ENCODE peak calls at places on chromosomes 6 and 20, in five cellular contexts. One of them, this sample, is unnamed.

GRCh38 chr20:32966382-32966781 is 37.9 kb downstream of the SUN5 start:
- DNase-seq in prostate gland: no peak
- DNase-seq in stomach: peak; percentile 18
- DNase-seq in breast epithelium: no peak
- DNase-seq in HCT116: no peak
- DNase-seq in this sample: no peak

GRCh38 chr6:138818496-138819194 is 22.8 kb downstream of the ECT2L start:
- DNase-seq in prostate gland: no peak
- DNase-seq in stomach: no peak
- DNase-seq in breast epithelium: no peak
- DNase-seq in HCT116: no peak
- DNase-seq in this sample: no peak

GRCh38 chr20:19659468-19659867 is 98.6 kb upstream of the RIN2 start:
- DNase-seq in prostate gland: no peak
- DNase-seq in stomach: no peak
- DNase-seq in breast epithelium: no peak
- DNase-seq in HCT116: no peak
- DNase-seq in this sample: no peak

GRCh38 chr6:163608060-163608752 is 193.7 kb downstream of the QKI start:
- DNase-seq in prostate gland: no peak
- DNase-seq in stomach: no peak
- DNase-seq in breast epithelium: no peak
- DNase-seq in HCT116: no peak
- DNase-seq in this sample: no peak

GRCh38 chr6:55941713-55942112 is 66.3 kb upstream of the BMP5 start:
- DNase-seq in prostate gland: no peak
- DNase-seq in stomach: no peak
- DNase-seq in breast epithelium: no peak
- DNase-seq in HCT116: no peak
- DNase-seq in this sample: no peak

GRCh38 chr20:58963060-58963584 is 17.9 kb upstream of the NELFCD start:
- DNase-seq in prostate gland: no peak
- DNase-seq in stomach: no peak
- DNase-seq in breast epithelium: no peak
- DNase-seq in HCT116: no peak
- DNase-seq in this sample: no peak

GRCh38 chr6:57324538-57324937 is 7.1 kb downstream of the PRIM2 start:
- DNase-seq in prostate gland: no peak
- DNase-seq in stomach: no peak
- DNase-seq in breast epithelium: no peak
- DNase-seq in HCT116: no peak
- DNase-seq in this sample: no peak

GRCh38 chr20:14616003-14616402 is 278.6 kb upstream of the FLRT3 start:
- DNase-seq in prostate gland: no peak
- DNase-seq in stomach: no peak
- DNase-seq in breast epithelium: no peak
- DNase-seq in HCT116: no peak
- DNase-seq in this sample: no peak

GRCh38 chr6:18177566-18177965 is 22.3 kb downstream of the KDM1B start:
- DNase-seq in prostate gland: no peak
- DNase-seq in stomach: no peak
- DNase-seq in breast epithelium: no peak
- DNase-seq in HCT116: no peak
- DNase-seq in this sample: peak; percentile 42

GRCh38 chr20:36538026-36538764 is 3.1 kb upstream of the MYL9 start:
- DNase-seq in prostate gland: no peak
- DNase-seq in stomach: no peak
- DNase-seq in breast epithelium: no peak
- DNase-seq in HCT116: no peak
- DNase-seq in this sample: no peak

GRCh38 chr6:129679758-129680157 is 30.2 kb downstream of the ARHGAP18 start:
- DNase-seq in prostate gland: no peak
- DNase-seq in stomach: no peak
- DNase-seq in breast epithelium: no peak
- DNase-seq in HCT116: no peak
- DNase-seq in this sample: no peak

GRCh38 chr6:10779076-10779475 is 31.5 kb downstream of the TMEM14B start:
- DNase-seq in prostate gland: no peak
- DNase-seq in stomach: no peak
- DNase-seq in breast epithelium: no peak
- DNase-seq in HCT116: no peak
- DNase-seq in this sample: no peak

GRCh38 chr6:41586564-41586963 is 40.4 kb downstream of the FOXP4 start:
- DNase-seq in prostate gland: no peak
- DNase-seq in stomach: no peak
- DNase-seq in breast epithelium: no peak
- DNase-seq in HCT116: no peak
- DNase-seq in this sample: no peak

GRCh38 chr6:132730560-132730959 is 16.7 kb upstream of the VNN1 start:
- DNase-seq in prostate gland: no peak
- DNase-seq in stomach: no peak
- DNase-seq in breast epithelium: no peak
- DNase-seq in HCT116: no peak
- DNase-seq in this sample: no peak

GRCh38 chr20:12175538-12175937 is 257.8 kb downstream of the BTBD3 start:
- DNase-seq in prostate gland: no peak
- DNase-seq in stomach: no peak
- DNase-seq in breast epithelium: no peak
- DNase-seq in HCT116: no peak
- DNase-seq in this sample: no peak

GRCh38 chr6:131510094-131510493 is 62.9 kb upstream of the ARG1 start:
- DNase-seq in prostate gland: no peak
- DNase-seq in stomach: no peak
- DNase-seq in breast epithelium: no peak
- DNase-seq in HCT116: no peak
- DNase-seq in this sample: peak; percentile 34

GRCh38 chr6:31143148-31143547 is 4.3 kb upstream of the PSORS1C2 start:
- DNase-seq in prostate gland: no peak
- DNase-seq in stomach: peak; percentile 59
- DNase-seq in breast epithelium: no peak
- DNase-seq in HCT116: no peak
- DNase-seq in this sample: no peak

GRCh38 chr6:16665992-16666391 is 95.3 kb downstream of the ATXN1 start:
- DNase-seq in prostate gland: no peak
- DNase-seq in stomach: no peak
- DNase-seq in breast epithelium: no peak
- DNase-seq in HCT116: no peak
- DNase-seq in this sample: no peak

GRCh38 chr6:33958208-33958862 is 154.5 kb upstream of the MLN start:
- DNase-seq in prostate gland: no peak
- DNase-seq in stomach: no peak
- DNase-seq in breast epithelium: no peak
- DNase-seq in HCT116: no peak
- DNase-seq in this sample: no peak

GRCh38 chr6:111032493-111033140 is 50.8 kb downstream of the RPF2 start:
- DNase-seq in prostate gland: no peak
- DNase-seq in stomach: no peak
- DNase-seq in breast epithelium: no peak
- DNase-seq in HCT116: no peak
- DNase-seq in this sample: no peak

GRCh38 chr6:16711551-16712249 is 49.6 kb downstream of the ATXN1 start:
- DNase-seq in prostate gland: no peak
- DNase-seq in stomach: no peak
- DNase-seq in breast epithelium: no peak
- DNase-seq in HCT116: peak; percentile 82
- DNase-seq in this sample: peak; percentile 37

GRCh38 chr6:52664185-52664990 is 6.5 kb upstream of the TMEM14A start:
- DNase-seq in prostate gland: peak; percentile 91
- DNase-seq in stomach: peak; percentile 94
- DNase-seq in breast epithelium: peak; percentile 88
- DNase-seq in HCT116: peak; percentile 93
- DNase-seq in this sample: peak; percentile 94

GRCh38 chr6:3376064-3376463 is 80.8 kb downstream of the SLC22A23 start:
- DNase-seq in prostate gland: peak; percentile 55
- DNase-seq in stomach: no peak
- DNase-seq in breast epithelium: no peak
- DNase-seq in HCT116: no peak
- DNase-seq in this sample: no peak

GRCh38 chr20:38001173-38001875 is 31.9 kb downstream of the TTI1 start:
- DNase-seq in prostate gland: no peak
- DNase-seq in stomach: no peak
- DNase-seq in breast epithelium: no peak
- DNase-seq in HCT116: no peak
- DNase-seq in this sample: no peak

GRCh38 chr6:149264629-149265028 is 52.9 kb upstream of the TAB2 start:
- DNase-seq in prostate gland: no peak
- DNase-seq in stomach: no peak
- DNase-seq in breast epithelium: no peak
- DNase-seq in HCT116: no peak
- DNase-seq in this sample: no peak

GRCh38 chr6:36427781-36428345 is 14.8 kb downstream of the PXT1 start:
- DNase-seq in prostate gland: no peak
- DNase-seq in stomach: no peak
- DNase-seq in breast epithelium: no peak
- DNase-seq in HCT116: no peak
- DNase-seq in this sample: no peak

GRCh38 chr6:36419295-36419694 is 23.4 kb downstream of the PXT1 start:
- DNase-seq in prostate gland: no peak
- DNase-seq in stomach: no peak
- DNase-seq in breast epithelium: no peak
- DNase-seq in HCT116: no peak
- DNase-seq in this sample: no peak

GRCh38 chr6:36426622-36427021 is 16.0 kb downstream of the PXT1 start:
- DNase-seq in prostate gland: no peak
- DNase-seq in stomach: no peak
- DNase-seq in breast epithelium: no peak
- DNase-seq in HCT116: no peak
- DNase-seq in this sample: no peak

GRCh38 chr6:36422714-36423100 is 19.9 kb downstream of the PXT1 start:
- DNase-seq in prostate gland: no peak
- DNase-seq in stomach: no peak
- DNase-seq in breast epithelium: no peak
- DNase-seq in HCT116: no peak
- DNase-seq in this sample: no peak

GRCh38 chr6:36423101-36423824 is 19.4 kb downstream of the PXT1 start:
- DNase-seq in prostate gland: peak; percentile 99
- DNase-seq in stomach: peak; percentile 99
- DNase-seq in breast epithelium: peak; percentile 98
- DNase-seq in HCT116: peak; percentile 95
- DNase-seq in this sample: peak; percentile 99
- TF ChIP-seq POLR2AphosphoS5 in prostate gland: peak; percentile 96
- TF ChIP-seq POLR2AphosphoS5 in stomach: peak; percentile 96
- TF ChIP-seq POLR2AphosphoS5 in breast epithelium: peak; percentile 82
- TF ChIP-seq POLR2AphosphoS5 in HCT116: peak; percentile 62
- TF ChIP-seq POLR2AphosphoS5 in this sample: peak; percentile 74

DNA sequence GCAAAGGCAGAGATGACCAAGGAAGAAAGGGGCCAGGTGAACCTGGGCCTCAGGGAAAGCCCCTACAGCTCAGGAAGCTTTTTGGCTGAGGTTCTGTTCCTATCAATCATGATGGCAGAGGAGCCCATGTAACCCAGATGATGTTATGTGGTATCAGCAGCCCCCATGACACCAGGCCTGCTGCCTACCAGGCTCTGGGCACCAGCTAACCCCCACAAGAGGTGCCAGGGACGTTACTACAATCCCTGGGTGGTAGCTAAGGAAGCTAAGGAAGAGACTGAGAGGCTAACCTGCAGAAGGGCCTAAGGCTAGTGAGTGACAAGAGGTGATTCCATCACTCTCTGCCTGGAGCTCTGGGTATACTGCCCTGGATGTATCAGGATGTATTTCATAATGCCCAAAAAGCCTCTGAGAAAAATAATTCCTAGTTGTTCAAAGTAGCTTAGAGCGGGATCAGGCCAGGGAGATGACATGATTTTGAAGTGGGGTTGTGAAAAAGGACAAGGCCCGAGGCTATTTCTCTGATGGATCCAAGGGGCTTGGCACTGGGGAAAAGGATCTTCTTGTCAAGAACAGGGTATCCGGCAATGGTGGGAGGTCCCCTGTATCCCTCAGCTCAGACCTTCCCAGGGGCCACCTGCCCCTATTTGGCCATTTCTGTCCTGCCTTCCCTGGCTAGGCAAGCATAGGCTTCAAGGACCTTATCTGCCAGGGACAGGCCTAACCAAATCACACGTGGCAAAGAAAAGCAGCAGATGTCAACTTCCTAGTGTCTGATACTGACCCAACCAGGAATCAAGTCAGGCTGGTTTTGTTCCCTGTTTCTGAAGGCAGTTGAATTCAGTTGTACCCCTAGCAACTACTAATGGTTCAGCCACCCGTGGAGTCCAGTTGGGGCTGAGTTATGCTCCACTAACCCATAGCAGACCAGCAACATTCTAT is 41.3 kb downstream of the PANK2 start:
- DNase-seq in prostate gland: no peak
- DNase-seq in stomach: no peak
- DNase-seq in breast epithelium: no peak
- DNase-seq in HCT116: no peak
- DNase-seq in this sample: no peak
- H3K4me1 ChIP-seq in prostate gland: no peaks in the 10 kb centered on the region
- H3K4me1 ChIP-seq in stomach: peaks cover 96% of the 10 kb centered on the region
- H3K4me1 ChIP-seq in breast epithelium: no peaks in the 10 kb centered on the region
- H3K4me1 ChIP-seq in HCT116: no peaks in the 10 kb centered on the region
- H3K4me1 ChIP-seq in this sample: peaks cover 18% of the 10 kb centered on the region

DNA sequence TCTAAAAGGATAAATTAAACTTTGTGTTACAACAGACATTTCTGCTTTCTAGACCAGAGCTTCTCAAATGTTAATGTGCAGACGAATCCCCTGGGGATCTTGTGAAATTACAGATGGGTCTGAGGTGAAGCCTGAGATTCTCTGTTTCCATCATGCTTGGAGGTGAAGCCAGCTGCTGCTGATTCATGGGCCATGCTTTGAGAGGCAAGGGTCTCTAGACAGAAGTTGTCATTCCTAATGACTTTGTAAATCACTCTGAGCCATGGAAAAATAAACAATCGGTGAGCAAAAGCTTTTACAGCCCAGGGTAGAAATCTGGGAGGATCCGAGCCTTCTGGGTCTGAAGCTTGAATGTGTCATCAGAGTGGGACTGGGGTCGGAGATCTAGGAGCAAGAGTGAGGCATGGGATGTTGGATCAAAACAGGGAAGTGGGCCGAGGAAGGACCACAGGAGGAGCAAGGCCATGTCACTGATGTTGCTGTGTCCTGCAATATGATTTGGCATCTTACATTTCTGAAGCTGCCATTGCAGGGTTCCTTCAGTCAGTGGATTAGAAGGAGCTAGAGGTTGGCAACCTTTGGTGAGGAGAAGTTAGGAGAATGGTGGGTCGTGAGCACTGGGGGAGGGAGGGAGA is 77.3 kb downstream of the TRMT11 start:
- DNase-seq in prostate gland: no peak
- DNase-seq in stomach: no peak
- DNase-seq in breast epithelium: no peak
- DNase-seq in HCT116: no peak
- DNase-seq in this sample: no peak
- TF ChIP-seq POLR2AphosphoS5 in prostate gland: no peak
- TF ChIP-seq POLR2AphosphoS5 in stomach: no peak
- TF ChIP-seq POLR2AphosphoS5 in breast epithelium: no peak
- TF ChIP-seq POLR2AphosphoS5 in HCT116: no peak
- TF ChIP-seq POLR2AphosphoS5 in this sample: no peak

DNA sequence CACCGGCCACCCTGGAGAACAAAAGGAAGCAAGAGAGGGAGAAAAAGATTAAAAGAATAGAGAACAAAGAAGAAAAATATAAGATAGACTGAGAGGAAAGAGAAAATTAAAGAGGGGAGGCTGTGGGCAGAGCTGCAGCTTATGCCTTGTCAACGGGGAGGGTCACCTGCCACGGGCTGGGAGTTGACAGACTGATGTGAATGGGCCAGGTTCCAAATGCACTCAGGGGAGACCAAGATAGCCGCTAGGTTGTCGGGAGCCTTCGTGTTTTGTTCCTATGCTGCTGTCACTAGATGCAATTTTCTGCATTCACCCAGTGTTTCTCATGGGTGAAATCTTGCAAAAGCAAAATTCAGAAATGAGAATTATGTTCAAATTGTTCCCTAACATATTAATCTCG is 119.6 kb upstream of the MTHFD1L start:
- DNase-seq in prostate gland: no peak
- DNase-seq in stomach: no peak
- DNase-seq in breast epithelium: no peak
- DNase-seq in HCT116: no peak
- DNase-seq in this sample: no peak
- H3K4me1 ChIP-seq in prostate gland: no peaks in the 10 kb centered on the region
- H3K4me1 ChIP-seq in stomach: peaks cover 5% of the 10 kb centered on the region
- H3K4me1 ChIP-seq in breast epithelium: no peaks in the 10 kb centered on the region
- H3K4me1 ChIP-seq in HCT116: no peaks in the 10 kb centered on the region
- H3K4me1 ChIP-seq in this sample: peaks cover 5% of the 10 kb centered on the region